ENCODE peak calls at places on chromosomes 6 and 20, in four cellular contexts. One of them, this sample, is unnamed.

GRCh38 chr6:89887452-89888137 is 6.7 kb upstream of the GJA10 start:
- DNase-seq in foreskin fibroblast: peak
- DNase-seq in lower leg skin: no peak
- DNase-seq in IMR-90: no peak
- DNase-seq in this sample: no peak

GRCh38 chr6:123715243-123715863 is 78.6 kb upstream of the TRDN start:
- DNase-seq in IMR-90: no peak
- DNase-seq in foreskin fibroblast: no peak
- DNase-seq in lower leg skin: no peak
- DNase-seq in this sample: no peak

GRCh38 chr6:125526007-125526720 is 223.3 kb upstream of the HEY2 start:
- DNase-seq in lower leg skin: no peak
- DNase-seq in IMR-90: no peak
- DNase-seq in foreskin fibroblast: no peak
- DNase-seq in this sample: no peak

GRCh38 chr6:134029495-134030455 is 22.6 kb downstream of the SLC2A12 start:
- DNase-seq in lower leg skin: no peak
- DNase-seq in IMR-90: peak
- DNase-seq in foreskin fibroblast: peak
- DNase-seq in this sample: no peak

GRCh38 chr20:52490715-52491430 is 299.3 kb upstream of the ZFP64 start:
- DNase-seq in lower leg skin: no peak
- DNase-seq in IMR-90: peak
- DNase-seq in foreskin fibroblast: peak
- DNase-seq in this sample: peak

GRCh38 chr20:17579369-17580039 is 9.6 kb downstream of the DSTN start:
- DNase-seq in IMR-90: no peak
- DNase-seq in foreskin fibroblast: peak
- DNase-seq in lower leg skin: no peak
- DNase-seq in this sample: no peak

GRCh38 chr20:63484651-63485403 is 12.4 kb upstream of the KCNQ2 start:
- DNase-seq in foreskin fibroblast: no peak
- DNase-seq in lower leg skin: no peak
- DNase-seq in IMR-90: no peak
- DNase-seq in this sample: no peak

GRCh38 chr6:106922626-106923025 is 51.9 kb downstream of the CD24 start:
- DNase-seq in IMR-90: no peak
- DNase-seq in foreskin fibroblast: no peak
- DNase-seq in lower leg skin: no peak
- DNase-seq in this sample: no peak

GRCh38 chr20:35277127-35277526 is 795 bp downstream of the MMP24OS start:
- DNase-seq in foreskin fibroblast: no peak
- DNase-seq in lower leg skin: no peak
- DNase-seq in IMR-90: no peak
- DNase-seq in this sample: no peak

GRCh38 chr6:13923527-13924145 is 1.1 kb upstream of the RNF182 start:
- DNase-seq in IMR-90: peak
- DNase-seq in lower leg skin: no peak
- DNase-seq in foreskin fibroblast: peak
- DNase-seq in this sample: no peak

GRCh38 chr6:56683882-56684281 is 41.2 kb upstream of the DST start:
- DNase-seq in lower leg skin: peak
- DNase-seq in foreskin fibroblast: peak
- DNase-seq in IMR-90: peak
- DNase-seq in this sample: no peak

GRCh38 chr6:78010130-78010529 is 357.3 kb downstream of the MEI4 start:
- DNase-seq in foreskin fibroblast: no peak
- DNase-seq in lower leg skin: no peak
- DNase-seq in IMR-90: no peak
- DNase-seq in this sample: no peak

GRCh38 chr6:47308223-47308567 is 1.5 kb downstream of the TNFRSF21 start:
- DNase-seq in foreskin fibroblast: peak
- DNase-seq in lower leg skin: no peak
- DNase-seq in IMR-90: no peak
- DNase-seq in this sample: no peak

GRCh38 chr20:57587989-57588377 is 27.1 kb downstream of the PCK1 start:
- DNase-seq in foreskin fibroblast: no peak
- DNase-seq in lower leg skin: no peak
- DNase-seq in IMR-90: no peak
- DNase-seq in this sample: no peak

GRCh38 chr6:161618816-161619454 is 345.1 kb upstream of the AGPAT4 start:
- DNase-seq in foreskin fibroblast: peak
- DNase-seq in IMR-90: no peak
- DNase-seq in lower leg skin: no peak
- DNase-seq in this sample: peak

GRCh38 chr20:41142914-41143313 is 5.6 kb downstream of the PLCG1 start:
- DNase-seq in lower leg skin: no peak
- DNase-seq in foreskin fibroblast: no peak
- DNase-seq in IMR-90: no peak
- DNase-seq in this sample: no peak

GRCh38 chr6:56570434-56571359 is 72.0 kb downstream of the DST start:
- DNase-seq in IMR-90: peak
- DNase-seq in lower leg skin: no peak
- DNase-seq in foreskin fibroblast: peak
- DNase-seq in this sample: no peak

GRCh38 chr20:16732506-16733152 is 2.8 kb downstream of the SNRPB2 start:
- DNase-seq in lower leg skin: no peak
- DNase-seq in foreskin fibroblast: no peak
- DNase-seq in IMR-90: no peak
- DNase-seq in this sample: no peak

GRCh38 chr6:71224011-71224410 is 64.6 kb upstream of the OGFRL1 start:
- DNase-seq in IMR-90: no peak
- DNase-seq in foreskin fibroblast: no peak
- DNase-seq in lower leg skin: no peak
- DNase-seq in this sample: no peak

GRCh38 chr6:111070407-111070743 is 16.9 kb upstream of the SLC16A10 start:
- DNase-seq in lower leg skin: no peak
- DNase-seq in foreskin fibroblast: no peak
- DNase-seq in IMR-90: no peak
- DNase-seq in this sample: no peak

GRCh38 chr6:18185624-18186023 is 30.4 kb downstream of the KDM1B start:
- DNase-seq in IMR-90: no peak
- DNase-seq in foreskin fibroblast: no peak
- DNase-seq in lower leg skin: no peak
- DNase-seq in this sample: no peak

GRCh38 chr6:35213161-35213823 is 464 bp upstream of the SCUBE3 start:
- DNase-seq in foreskin fibroblast: peak
- DNase-seq in IMR-90: no peak
- DNase-seq in lower leg skin: no peak
- DNase-seq in this sample: no peak
- H3K4me3 ChIP-seq in foreskin fibroblast: peak
- H3K4me3 ChIP-seq in IMR-90: peak
- H3K4me3 ChIP-seq in lower leg skin: peak
- H3K4me3 ChIP-seq in this sample: peak

GRCh38 chr20:12287575-12287974 is 369.9 kb downstream of the BTBD3 start:
- DNase-seq in lower leg skin: no peak
- DNase-seq in IMR-90: no peak
- DNase-seq in foreskin fibroblast: no peak
- DNase-seq in this sample: no peak
- TF ChIP-seq CTCF in lower leg skin: no peak
- TF ChIP-seq CTCF in IMR-90: no peak
- TF ChIP-seq CTCF in foreskin fibroblast: no peak
- TF ChIP-seq CTCF in this sample: no peak

DNA sequence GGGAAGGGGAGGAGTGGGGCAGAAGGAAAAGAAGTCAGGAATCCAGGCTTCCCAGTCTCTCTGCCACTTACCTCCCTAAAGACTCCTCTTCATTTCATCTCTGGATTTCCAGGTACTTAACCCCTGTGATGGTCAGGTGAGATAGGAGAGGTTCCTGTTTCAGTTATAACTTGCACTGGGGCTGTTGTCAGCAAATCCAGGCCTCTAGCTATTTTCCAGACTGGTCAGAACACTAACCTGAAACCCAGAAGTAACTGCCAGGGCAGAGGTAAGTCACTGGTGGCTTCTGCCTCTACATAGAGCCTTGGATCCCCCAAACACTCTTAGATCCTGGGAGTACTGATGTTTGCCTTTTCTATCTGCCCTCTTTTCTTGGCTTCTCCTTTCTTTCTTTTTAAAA is 233.5 kb upstream of the TAB2 start:
- DNase-seq in foreskin fibroblast: no peak
- DNase-seq in lower leg skin: no peak
- DNase-seq in IMR-90: no peak
- DNase-seq in this sample: no peak
- H3K4me3 ChIP-seq in foreskin fibroblast: no peak
- H3K4me3 ChIP-seq in lower leg skin: no peak
- H3K4me3 ChIP-seq in IMR-90: no peak
- H3K4me3 ChIP-seq in this sample: no peak

GRCh38 chr20:11447371-11448100 is 470.2 kb upstream of the BTBD3 start:
- DNase-seq in foreskin fibroblast: no peak
- DNase-seq in lower leg skin: no peak
- DNase-seq in IMR-90: no peak
- DNase-seq in this sample: no peak

GRCh38 chr20:11451793-11452291 is 465.9 kb upstream of the BTBD3 start:
- DNase-seq in IMR-90: peak
- DNase-seq in foreskin fibroblast: peak
- DNase-seq in lower leg skin: no peak
- DNase-seq in this sample: no peak

GRCh38 chr20:11445891-11446290 is 471.8 kb upstream of the BTBD3 start:
- DNase-seq in foreskin fibroblast: peak
- DNase-seq in lower leg skin: no peak
- DNase-seq in IMR-90: peak
- DNase-seq in this sample: no peak

GRCh38 chr20:11445161-11445560 is 472.5 kb upstream of the BTBD3 start:
- DNase-seq in foreskin fibroblast: no peak
- DNase-seq in IMR-90: no peak
- DNase-seq in lower leg skin: no peak
- DNase-seq in this sample: no peak

GRCh38 chr20:11448554-11448953 is 469.1 kb upstream of the BTBD3 start:
- DNase-seq in lower leg skin: no peak
- DNase-seq in IMR-90: no peak
- DNase-seq in foreskin fibroblast: no peak
- DNase-seq in this sample: no peak
- TF ChIP-seq CTCF in lower leg skin: no peak
- TF ChIP-seq CTCF in IMR-90: no peak
- TF ChIP-seq CTCF in foreskin fibroblast: no peak
- TF ChIP-seq CTCF in this sample: no peak

GRCh38 chr6:49517919-49518318 is 18.2 kb downstream of the GLYATL3 start:
- DNase-seq in foreskin fibroblast: no peak
- DNase-seq in lower leg skin: no peak
- DNase-seq in IMR-90: no peak
- DNase-seq in this sample: no peak
- H3K4me3 ChIP-seq in foreskin fibroblast: no peak
- H3K4me3 ChIP-seq in lower leg skin: no peak
- H3K4me3 ChIP-seq in IMR-90: no peak
- H3K4me3 ChIP-seq in this sample: no peak

GRCh38 chr6:38339914-38340313 is 299.8 kb downstream of the BTBD9 start:
- DNase-seq in foreskin fibroblast: no peak
- DNase-seq in IMR-90: no peak
- DNase-seq in lower leg skin: no peak
- DNase-seq in this sample: no peak

GRCh38 chr6:38341501-38341900 is 298.2 kb downstream of the BTBD9 start:
- DNase-seq in foreskin fibroblast: no peak
- DNase-seq in IMR-90: no peak
- DNase-seq in lower leg skin: no peak
- DNase-seq in this sample: no peak

GRCh38 chr6:38336922-38337321 is 302.8 kb downstream of the BTBD9 start:
- DNase-seq in lower leg skin: no peak
- DNase-seq in IMR-90: no peak
- DNase-seq in foreskin fibroblast: no peak
- DNase-seq in this sample: no peak

DNA sequence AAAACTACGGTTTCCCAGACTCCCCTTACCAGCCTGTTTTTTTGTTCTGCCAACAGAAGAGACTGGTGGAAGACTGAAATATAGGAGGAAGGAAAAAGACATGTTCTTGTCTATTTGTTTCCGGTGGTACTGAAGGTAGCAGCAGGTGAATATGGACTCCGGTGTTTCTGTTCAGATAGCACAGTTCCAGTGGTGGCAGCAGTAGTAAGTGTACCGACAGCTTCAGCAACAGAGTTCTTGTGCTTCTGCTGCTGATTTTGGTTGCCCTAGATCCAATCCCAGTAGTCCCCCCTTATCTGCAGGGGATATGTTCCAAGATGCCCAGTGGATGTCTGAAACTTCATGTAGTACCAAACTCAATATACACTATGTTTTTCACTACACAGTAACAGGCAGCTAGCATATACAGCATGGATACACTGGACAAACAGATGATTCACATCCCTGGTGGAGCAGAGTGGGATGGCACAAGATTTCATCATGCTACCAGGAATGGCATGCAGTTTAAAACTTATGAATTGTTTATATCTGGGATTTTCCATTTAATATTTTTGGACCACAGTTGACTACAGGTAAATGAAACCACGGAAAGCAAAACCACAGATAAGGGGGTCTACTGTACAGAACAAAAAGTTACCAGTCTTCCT is 301.8 kb downstream of the BTBD9 start:
- DNase-seq in foreskin fibroblast: peak
- DNase-seq in lower leg skin: no peak
- DNase-seq in IMR-90: peak
- DNase-seq in this sample: no peak
- TF ChIP-seq CTCF in foreskin fibroblast: peak
- TF ChIP-seq CTCF in lower leg skin: no peak
- TF ChIP-seq CTCF in IMR-90: peak
- TF ChIP-seq CTCF in this sample: peak

This sample was measured in HFF-Myc.